ENCODE peak calls at places on chromosomes 3 and 15, in ten cellular contexts. One of them, this sample, is unnamed.

GRCh38 chr3:40464339-40465110 is 7.4 kb downstream of the RPL14 start:
- DNase-seq in spleen: no peak
- DNase-seq in breast epithelium: no peak
- DNase-seq in Panc1: no peak
- DNase-seq in H1: no peak
- DNase-seq in HepG2: no peak
- DNase-seq in GM23338: no peak
- DNase-seq in SK-N-SH: no peak
- DNase-seq in stomach: no peak
- DNase-seq in HCT116: no peak
- DNase-seq in this sample: no peak

GRCh38 chr15:100694381-100695012 is 92.1 kb downstream of the ASB7 start:
- DNase-seq in breast epithelium: no peak
- DNase-seq in SK-N-SH: no peak
- DNase-seq in stomach: no peak
- DNase-seq in HepG2: no peak
- DNase-seq in H1: no peak
- DNase-seq in HCT116: no peak
- DNase-seq in spleen: no peak
- DNase-seq in Panc1: no peak
- DNase-seq in GM23338: no peak
- DNase-seq in this sample: no peak

GRCh38 chr3:107117922-107118576 is 259.2 kb upstream of the CCDC54 start:
- DNase-seq in GM23338: peak
- DNase-seq in HepG2: peak
- DNase-seq in H1: peak
- DNase-seq in SK-N-SH: peak
- DNase-seq in spleen: no peak
- DNase-seq in stomach: no peak
- DNase-seq in breast epithelium: no peak
- DNase-seq in HCT116: peak
- DNase-seq in Panc1: peak
- DNase-seq in this sample: no peak

GRCh38 chr3:126881861-126882260 is 101.1 kb upstream of the PLXNA1 start:
- DNase-seq in Panc1: no peak
- DNase-seq in breast epithelium: no peak
- DNase-seq in SK-N-SH: no peak
- DNase-seq in H1: no peak
- DNase-seq in HCT116: no peak
- DNase-seq in stomach: no peak
- DNase-seq in spleen: no peak
- DNase-seq in GM23338: no peak
- DNase-seq in HepG2: no peak
- DNase-seq in this sample: no peak

GRCh38 chr3:97684490-97684889 is 80.1 kb upstream of the ARL6 start:
- DNase-seq in GM23338: no peak
- DNase-seq in H1: no peak
- DNase-seq in SK-N-SH: no peak
- DNase-seq in HCT116: no peak
- DNase-seq in spleen: no peak
- DNase-seq in Panc1: no peak
- DNase-seq in breast epithelium: no peak
- DNase-seq in HepG2: no peak
- DNase-seq in stomach: no peak
- DNase-seq in this sample: no peak

GRCh38 chr3:188947983-188948657 is 223.7 kb upstream of the TPRG1 start:
- DNase-seq in stomach: peak
- DNase-seq in HepG2: no peak
- DNase-seq in spleen: no peak
- DNase-seq in H1: peak
- DNase-seq in SK-N-SH: peak
- DNase-seq in Panc1: no peak
- DNase-seq in breast epithelium: peak
- DNase-seq in GM23338: peak
- DNase-seq in HCT116: peak
- DNase-seq in this sample: no peak

GRCh38 chr3:44712455-44713075 is at the start of gene ZNF502:
- DNase-seq in HCT116: peak
- DNase-seq in stomach: peak
- DNase-seq in Panc1: no peak
- DNase-seq in GM23338: peak
- DNase-seq in SK-N-SH: peak
- DNase-seq in spleen: peak
- DNase-seq in HepG2: no peak
- DNase-seq in breast epithelium: peak
- DNase-seq in H1: no peak
- DNase-seq in this sample: no peak

GRCh38 chr3:140467104-140467577 is 210.7 kb upstream of the TRIM42 start:
- DNase-seq in breast epithelium: no peak
- DNase-seq in SK-N-SH: no peak
- DNase-seq in Panc1: peak
- DNase-seq in HCT116: peak
- DNase-seq in HepG2: peak
- DNase-seq in stomach: no peak
- DNase-seq in H1: no peak
- DNase-seq in spleen: no peak
- DNase-seq in GM23338: no peak
- DNase-seq in this sample: no peak

GRCh38 chr3:128083980-128084674 is 31.9 kb downstream of the SEC61A1 start:
- DNase-seq in Panc1: no peak
- DNase-seq in HCT116: no peak
- DNase-seq in H1: no peak
- DNase-seq in spleen: no peak
- DNase-seq in stomach: no peak
- DNase-seq in SK-N-SH: no peak
- DNase-seq in HepG2: no peak
- DNase-seq in breast epithelium: no peak
- DNase-seq in GM23338: no peak
- DNase-seq in this sample: no peak

GRCh38 chr15:43508421-43508820 is 9.0 kb upstream of the MAP1A start:
- DNase-seq in breast epithelium: no peak
- DNase-seq in Panc1: no peak
- DNase-seq in GM23338: no peak
- DNase-seq in SK-N-SH: no peak
- DNase-seq in HCT116: no peak
- DNase-seq in stomach: no peak
- DNase-seq in H1: no peak
- DNase-seq in HepG2: no peak
- DNase-seq in spleen: no peak
- DNase-seq in this sample: no peak

GRCh38 chr3:136994772-136995516 is 37.2 kb downstream of the IL20RB start:
- DNase-seq in HepG2: no peak
- DNase-seq in Panc1: no peak
- DNase-seq in HCT116: no peak
- DNase-seq in stomach: peak
- DNase-seq in spleen: no peak
- DNase-seq in SK-N-SH: peak
- DNase-seq in GM23338: no peak
- DNase-seq in H1: no peak
- DNase-seq in breast epithelium: peak
- DNase-seq in this sample: no peak
- TF ChIP-seq POLR2AphosphoS5 in HepG2: no peak
- TF ChIP-seq POLR2AphosphoS5 in Panc1: no peak
- TF ChIP-seq POLR2AphosphoS5 in HCT116: no peak
- TF ChIP-seq POLR2AphosphoS5 in stomach: peak
- TF ChIP-seq POLR2AphosphoS5 in spleen: no peak
- TF ChIP-seq POLR2AphosphoS5 in SK-N-SH: no peak
- TF ChIP-seq POLR2AphosphoS5 in GM23338: no peak
- TF ChIP-seq POLR2AphosphoS5 in H1: no peak
- TF ChIP-seq POLR2AphosphoS5 in breast epithelium: peak
- TF ChIP-seq POLR2AphosphoS5 in this sample: peak

GRCh38 chr15:63049747-63050439 is 7.3 kb downstream of the TPM1 start:
- DNase-seq in HCT116: no peak
- DNase-seq in SK-N-SH: no peak
- DNase-seq in HepG2: peak
- DNase-seq in H1: no peak
- DNase-seq in stomach: no peak
- DNase-seq in GM23338: no peak
- DNase-seq in spleen: no peak
- DNase-seq in breast epithelium: no peak
- DNase-seq in Panc1: no peak
- DNase-seq in this sample: no peak

GRCh38 chr15:63051701-63052066 is 9.1 kb downstream of the TPM1 start:
- DNase-seq in GM23338: no peak
- DNase-seq in stomach: no peak
- DNase-seq in breast epithelium: no peak
- DNase-seq in HepG2: no peak
- DNase-seq in spleen: no peak
- DNase-seq in H1: no peak
- DNase-seq in HCT116: no peak
- DNase-seq in Panc1: no peak
- DNase-seq in SK-N-SH: no peak
- DNase-seq in this sample: no peak

GRCh38 chr15:63048986-63049665 is 6.6 kb downstream of the TPM1 start:
- DNase-seq in Panc1: no peak
- DNase-seq in HepG2: peak
- DNase-seq in SK-N-SH: peak
- DNase-seq in GM23338: peak
- DNase-seq in spleen: peak
- DNase-seq in stomach: peak
- DNase-seq in breast epithelium: peak
- DNase-seq in HCT116: no peak
- DNase-seq in H1: no peak
- DNase-seq in this sample: no peak

GRCh38 chr15:63052128-63052826 is 9.7 kb downstream of the TPM1 start:
- DNase-seq in Panc1: no peak
- DNase-seq in stomach: no peak
- DNase-seq in H1: no peak
- DNase-seq in spleen: no peak
- DNase-seq in breast epithelium: no peak
- DNase-seq in HCT116: no peak
- DNase-seq in HepG2: no peak
- DNase-seq in GM23338: no peak
- DNase-seq in SK-N-SH: no peak
- DNase-seq in this sample: no peak

GRCh38 chr15:63050737-63051700 is 8.5 kb downstream of the TPM1 start:
- DNase-seq in HCT116: no peak
- DNase-seq in SK-N-SH: no peak
- DNase-seq in breast epithelium: no peak
- DNase-seq in HepG2: peak
- DNase-seq in GM23338: peak
- DNase-seq in stomach: no peak
- DNase-seq in H1: no peak
- DNase-seq in spleen: no peak
- DNase-seq in Panc1: no peak
- DNase-seq in this sample: no peak
- H3K27ac ChIP-seq in HCT116: no peak
- H3K27ac ChIP-seq in SK-N-SH: peak
- H3K27ac ChIP-seq in breast epithelium: peak
- H3K27ac ChIP-seq in HepG2: peak
- H3K27ac ChIP-seq in GM23338: peak
- H3K27ac ChIP-seq in stomach: peak
- H3K27ac ChIP-seq in H1: no peak
- H3K27ac ChIP-seq in spleen: peak
- H3K27ac ChIP-seq in Panc1: peak
- H3K27ac ChIP-seq in this sample: peak

DNA sequence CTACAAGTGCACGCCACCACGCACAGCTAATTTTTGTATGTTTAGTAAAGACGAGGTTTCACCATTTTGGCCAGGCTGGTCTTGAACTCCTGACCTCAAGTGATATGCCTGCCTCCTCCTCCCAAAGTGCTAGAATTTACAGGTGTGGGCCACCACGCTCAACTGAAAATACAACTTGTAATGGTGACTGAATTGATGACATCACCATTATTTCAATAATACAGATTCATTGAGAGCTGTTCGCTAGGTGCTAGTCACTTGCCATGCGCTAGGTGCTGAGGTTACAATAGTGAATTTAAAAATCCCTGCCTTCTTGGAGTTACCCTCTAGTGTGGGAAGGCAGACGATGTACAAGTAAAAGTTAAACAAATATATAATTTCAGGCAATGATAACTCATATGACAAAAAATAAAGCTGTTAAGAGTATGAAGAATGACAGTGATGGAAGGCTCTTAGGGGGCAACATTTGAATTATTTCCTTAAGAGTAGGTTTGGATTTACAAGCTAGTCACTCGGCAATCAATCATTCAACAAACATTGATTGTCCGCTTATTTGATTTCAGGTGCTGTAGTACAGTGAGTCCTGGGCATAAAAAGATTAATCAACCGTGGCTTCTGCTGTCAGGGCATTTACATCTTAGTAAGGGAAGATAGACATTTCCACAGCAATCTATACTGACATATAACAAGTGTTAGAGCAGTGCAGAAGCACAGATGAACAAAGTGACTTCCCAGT is 9.1 kb upstream of the PPARG start:
- DNase-seq in stomach: no peak
- DNase-seq in Panc1: no peak
- DNase-seq in HepG2: no peak
- DNase-seq in HCT116: no peak
- DNase-seq in H1: no peak
- DNase-seq in GM23338: no peak
- DNase-seq in spleen: no peak
- DNase-seq in SK-N-SH: no peak
- DNase-seq in breast epithelium: no peak
- DNase-seq in this sample: no peak
- TF ChIP-seq POLR2AphosphoS5 in stomach: no peak
- TF ChIP-seq POLR2AphosphoS5 in Panc1: no peak
- TF ChIP-seq POLR2AphosphoS5 in HepG2: no peak
- TF ChIP-seq POLR2AphosphoS5 in HCT116: no peak
- TF ChIP-seq POLR2AphosphoS5 in H1: no peak
- TF ChIP-seq POLR2AphosphoS5 in GM23338: no peak
- TF ChIP-seq POLR2AphosphoS5 in spleen: no peak
- TF ChIP-seq POLR2AphosphoS5 in SK-N-SH: no peak
- TF ChIP-seq POLR2AphosphoS5 in breast epithelium: no peak
- TF ChIP-seq POLR2AphosphoS5 in this sample: no peak

DNA sequence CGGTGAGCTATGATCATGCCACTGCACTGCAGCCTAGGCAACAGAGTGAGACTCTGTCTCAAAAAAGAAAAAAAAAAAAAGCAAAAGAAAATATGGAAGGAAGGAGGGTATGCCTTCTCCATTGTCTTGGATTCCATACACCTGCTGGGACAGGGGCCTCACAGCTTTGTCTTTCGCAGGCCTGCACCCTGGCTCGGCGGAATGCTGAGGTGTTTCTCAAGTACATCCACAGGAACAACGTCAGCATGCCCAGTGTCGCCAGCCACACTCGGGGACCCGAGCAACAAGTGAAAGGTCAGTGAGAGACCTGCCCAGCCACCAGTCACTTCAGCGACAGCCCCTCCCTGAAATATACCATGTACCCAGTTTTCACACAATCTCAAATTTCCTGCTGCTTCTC is 288.5 kb upstream of the UMPS start:
- DNase-seq in GM23338: peak
- DNase-seq in H1: no peak
- DNase-seq in HepG2: no peak
- DNase-seq in spleen: no peak
- DNase-seq in SK-N-SH: no peak
- DNase-seq in HCT116: no peak
- DNase-seq in breast epithelium: no peak
- DNase-seq in Panc1: no peak
- DNase-seq in stomach: no peak
- DNase-seq in this sample: no peak
- H3K27ac ChIP-seq in GM23338: no peak
- H3K27ac ChIP-seq in H1: no peak
- H3K27ac ChIP-seq in HepG2: no peak
- H3K27ac ChIP-seq in spleen: no peak
- H3K27ac ChIP-seq in SK-N-SH: no peak
- H3K27ac ChIP-seq in HCT116: no peak
- H3K27ac ChIP-seq in breast epithelium: no peak
- H3K27ac ChIP-seq in Panc1: no peak
- H3K27ac ChIP-seq in stomach: no peak
- H3K27ac ChIP-seq in this sample: no peak